ENCODE peak calls at places on chromosomes 16 and 17, in five cellular contexts. U is stimulated activated CD4-positive, alpha-beta T cell treated with anti-CD3 and anti-CD28 coated beads, Interleukin-15, amount 100 ng/mL, for 1 hour; R is mucosa of gallbladder; B is CD4-positive, alpha-beta memory T cell; A is HAP-1. O is an unnamed sample.

GRCh38 chr17:54063639-54064038 is 240.9 kb downstream of the KIF2B start:
- DNase-seq in U (no peak), R (no peak), B (no peak), A (no peak), O (no peak)

GRCh38 chr17:64964796-64965195 is 45.5 kb upstream of the LRRC37A3 start:
- DNase-seq in U (no peak), R (no peak), B (no peak), A (no peak), O (no peak)

GRCh38 chr16:16073884-16074781 is 124.7 kb downstream of the ABCC1 start:
- DNase-seq in U (no peak), R (peak; percentile 41), B (no peak), A (no peak), O (no peak)

GRCh38 chr17:50864747-50865059 is 1.5 kb downstream of the TOB1 start:
- DNase-seq in U (no peak), R (no peak), B (no peak), A (peak; percentile 27), O (no peak)

GRCh38 chr17:57811633-57812280 is 38.1 kb downstream of the MRPS23 start:
- DNase-seq in U (no peak), R (no peak), B (no peak), A (no peak), O (peak; percentile 52)

GRCh38 chr17:71234349-71234748 is 886.5 kb upstream of the SOX9 start:
- DNase-seq in U (no peak), R (no peak), B (no peak), A (no peak), O (no peak)

GRCh38 chr17:9725575-9725974 is 65.8 kb downstream of the DHRS7C start:
- DNase-seq in U (no peak), R (no peak), B (no peak), A (no peak), O (no peak)

GRCh38 chr17:49633250-49633649 is 44.6 kb downstream of the SPOP start:
- DNase-seq in U (no peak), R (no peak), B (no peak), A (no peak), O (no peak)

GRCh38 chr17:83055911-83056582 is 23.4 kb upstream of the METRNL start:
- DNase-seq in U (no peak), R (no peak), B (no peak), A (no peak), O (no peak)

GRCh38 chr16:69397821-69398521 is 12.2 kb upstream of the TERF2 start:
- DNase-seq in U (no peak), R (peak; percentile 44), B (no peak), A (peak; percentile 62), O (peak; percentile 62)

GRCh38 chr16:5870886-5871715 is 773.5 kb upstream of the EEF2KMT start:
- DNase-seq in U (no peak), R (no peak), B (no peak), A (no peak), O (no peak)

GRCh38 chr16:66585477-66586239 is 6.4 kb downstream of the CMTM2 start:
- DNase-seq in U (no peak), R (no peak), B (no peak), A (no peak), O (no peak)

GRCh38 chr16:27639588-27640276 is 89.8 kb downstream of the KATNIP start:
- DNase-seq in U (no peak), R (peak; percentile 29), B (no peak), A (peak; percentile 56), O (peak; percentile 65)

GRCh38 chr17:63701477-63702222 is 1.7 kb upstream of the LIMD2 start:
- DNase-seq in U (peak; percentile 58), R (peak; percentile 37), B (peak; percentile 77), A (no peak), O (no peak)

GRCh38 chr17:66952031-66952524 is 12.4 kb upstream of the CACNG4 start:
- DNase-seq in U (no peak), R (peak; percentile 86), B (no peak), A (no peak), O (no peak)

GRCh38 chr17:71409137-71409536 is 711.7 kb upstream of the SOX9 start:
- DNase-seq in U (no peak), R (no peak), B (no peak), A (no peak), O (no peak)

GRCh38 chr16:70342016-70342415 is 4.7 kb upstream of the DDX19A start:
- DNase-seq in U (no peak), R (no peak), B (no peak), A (no peak), O (no peak)

GRCh38 chr16:9344508-9344907 is 253.1 kb downstream of the HAPSTR1 start:
- DNase-seq in U (no peak), R (no peak), B (no peak), A (no peak), O (no peak)

GRCh38 chr16:67837811-67838210 is 4.3 kb upstream of the THAP11 start:
- DNase-seq in U (no peak), R (no peak), B (no peak), A (no peak), O (no peak)